ENCODE peak calls at places on chromosomes 1 and 21, in four cellular contexts. One of them, this sample, is unnamed.
A peak's percentile ranks its signal among the peaks of the same experiment; 100 is the strongest.

GRCh38 chr1:54973205-54973921 is 7.1 kb upstream of the TMEM61 start:
- DNase-seq in activated naive CD4-positive, alpha-beta T cell treated with Interleukin-2 at 50 U/mL for 16 hours: no peak
- DNase-seq in cerebellar cortex: peak; percentile 64
- DNase-seq in stimulated activated CD8-positive, alpha-beta memory T cell treated with anti-CD3 and anti-CD28 coated beads, Interleukin-2, amount 100 ng/mL, for 48 hours: no peak
- DNase-seq in this sample: peak; percentile 35

GRCh38 chr1:160862151-160863061 is at the start of gene CD244:
- DNase-seq in activated naive CD4-positive, alpha-beta T cell treated with Interleukin-2 at 50 U/mL for 16 hours: peak; percentile 59
- DNase-seq in stimulated activated CD8-positive, alpha-beta memory T cell treated with anti-CD3 and anti-CD28 coated beads, Interleukin-2, amount 100 ng/mL, for 48 hours: peak; percentile 39
- DNase-seq in cerebellar cortex: no peak
- DNase-seq in this sample: peak; percentile 38

GRCh38 chr1:223041481-223041880 is 101.6 kb downstream of the TLR5 start:
- DNase-seq in activated naive CD4-positive, alpha-beta T cell treated with Interleukin-2 at 50 U/mL for 16 hours: no peak
- DNase-seq in cerebellar cortex: no peak
- DNase-seq in stimulated activated CD8-positive, alpha-beta memory T cell treated with anti-CD3 and anti-CD28 coated beads, Interleukin-2, amount 100 ng/mL, for 48 hours: no peak
- DNase-seq in this sample: no peak

GRCh38 chr1:17759114-17759513 is 4.0 kb downstream of the ACTL8 start:
- DNase-seq in cerebellar cortex: no peak
- DNase-seq in activated naive CD4-positive, alpha-beta T cell treated with Interleukin-2 at 50 U/mL for 16 hours: no peak
- DNase-seq in stimulated activated CD8-positive, alpha-beta memory T cell treated with anti-CD3 and anti-CD28 coated beads, Interleukin-2, amount 100 ng/mL, for 48 hours: peak; percentile 8
- DNase-seq in this sample: no peak

GRCh38 chr21:31862078-31862477 is 10.7 kb upstream of the HUNK start:
- DNase-seq in activated naive CD4-positive, alpha-beta T cell treated with Interleukin-2 at 50 U/mL for 16 hours: no peak
- DNase-seq in stimulated activated CD8-positive, alpha-beta memory T cell treated with anti-CD3 and anti-CD28 coated beads, Interleukin-2, amount 100 ng/mL, for 48 hours: no peak
- DNase-seq in cerebellar cortex: no peak
- DNase-seq in this sample: no peak

GRCh38 chr1:8866792-8867415 is 11.6 kb downstream of the ENO1 start:
- DNase-seq in cerebellar cortex: no peak
- DNase-seq in activated naive CD4-positive, alpha-beta T cell treated with Interleukin-2 at 50 U/mL for 16 hours: no peak
- DNase-seq in stimulated activated CD8-positive, alpha-beta memory T cell treated with anti-CD3 and anti-CD28 coated beads, Interleukin-2, amount 100 ng/mL, for 48 hours: peak; percentile 54
- DNase-seq in this sample: no peak

GRCh38 chr1:24389231-24389678 is 24.3 kb downstream of the STPG1 start:
- DNase-seq in stimulated activated CD8-positive, alpha-beta memory T cell treated with anti-CD3 and anti-CD28 coated beads, Interleukin-2, amount 100 ng/mL, for 48 hours: no peak
- DNase-seq in cerebellar cortex: no peak
- DNase-seq in activated naive CD4-positive, alpha-beta T cell treated with Interleukin-2 at 50 U/mL for 16 hours: no peak
- DNase-seq in this sample: no peak

GRCh38 chr1:24385160-24385939 is 28.2 kb downstream of the STPG1 start:
- DNase-seq in activated naive CD4-positive, alpha-beta T cell treated with Interleukin-2 at 50 U/mL for 16 hours: peak; percentile 24
- DNase-seq in stimulated activated CD8-positive, alpha-beta memory T cell treated with anti-CD3 and anti-CD28 coated beads, Interleukin-2, amount 100 ng/mL, for 48 hours: no peak
- DNase-seq in cerebellar cortex: no peak
- DNase-seq in this sample: no peak

GRCh38 chr1:8663915-8664331 is 153.5 kb downstream of the RERE start:
- DNase-seq in stimulated activated CD8-positive, alpha-beta memory T cell treated with anti-CD3 and anti-CD28 coated beads, Interleukin-2, amount 100 ng/mL, for 48 hours: no peak
- DNase-seq in cerebellar cortex: no peak
- DNase-seq in activated naive CD4-positive, alpha-beta T cell treated with Interleukin-2 at 50 U/mL for 16 hours: no peak
- DNase-seq in this sample: peak; percentile 35

GRCh38 chr21:36125513-36126121 is 9.3 kb upstream of the CBR3 start:
- DNase-seq in stimulated activated CD8-positive, alpha-beta memory T cell treated with anti-CD3 and anti-CD28 coated beads, Interleukin-2, amount 100 ng/mL, for 48 hours: peak; percentile 35
- DNase-seq in cerebellar cortex: peak; percentile 72
- DNase-seq in activated naive CD4-positive, alpha-beta T cell treated with Interleukin-2 at 50 U/mL for 16 hours: peak; percentile 62
- DNase-seq in this sample: peak; percentile 71